ENCODE peak calls at places on chromosomes 6 and 20, in ten cellular contexts. G, O, L, I, A, X, W, F, E and P are unnamed samples. For H3K27me3, the result is how much of the 10 kb centered on the place peaks cover.

GRCh38 chr6:55913213-55914195 is 38.1 kb upstream of the BMP5 start:
- DNase-seq in I (no peak), O (peak), E (no peak), F (peak), X (peak), G (no peak), W (no peak), L (no peak), A (peak), P (no peak)

GRCh38 chr6:2447318-2447717 is 201.9 kb upstream of the GMDS start:
- DNase-seq in F (no peak), W (no peak), X (no peak), L (no peak), A (no peak), E (no peak), O (no peak), I (no peak), G (no peak), P (no peak)

GRCh38 chr20:63312268-63312667 is 19.3 kb downstream of the COL20A1 start:
- DNase-seq in L (no peak), I (no peak), X (no peak), W (no peak), F (no peak), G (no peak), E (no peak), A (no peak), O (no peak), P (no peak)

GRCh38 chr6:125252891-125253290 is 48.9 kb downstream of the HDDC2 start:
- DNase-seq in E (no peak), G (no peak), W (no peak), X (peak), O (peak), L (no peak), F (no peak), I (no peak), A (no peak), P (no peak)

GRCh38 chr6:136463796-136464542 is 86.3 kb downstream of the MAP7 start:
- DNase-seq in L (no peak), X (no peak), E (no peak), F (no peak), I (no peak), W (no peak), G (no peak), O (no peak), A (no peak), P (no peak)

GRCh38 chr20:8082999-8083398 is 49.1 kb upstream of the PLCB1 start:
- DNase-seq in F (no peak), E (no peak), I (no peak), X (no peak), O (peak), W (no peak), A (no peak), L (no peak), G (no peak), P (no peak)

GRCh38 chr6:14379568-14379967 is 262.0 kb downstream of the CD83 start:
- DNase-seq in E (no peak), O (no peak), G (no peak), A (no peak), X (no peak), W (no peak), I (no peak), F (no peak), L (no peak), P (no peak)

GRCh38 chr6:139338845-139339244 is 35.6 kb downstream of the CITED2 start:
- DNase-seq in L (no peak), F (no peak), I (no peak), W (no peak), G (no peak), X (no peak), O (peak), E (no peak), A (no peak), P (no peak)

GRCh38 chr6:113875470-113875869 is 18.3 kb downstream of the MARCKS start:
- DNase-seq in E (no peak), A (no peak), O (peak), L (no peak), I (no peak), W (no peak), X (no peak), F (no peak), G (peak), P (peak)

GRCh38 chr6:40900791-40901190 is 138.2 kb downstream of the UNC5CL start:
- DNase-seq in E (no peak), F (no peak), I (no peak), X (no peak), L (no peak), W (peak), G (no peak), A (peak), O (no peak), P (peak)

GRCh38 chr6:3202999-3203696 is 24.3 kb downstream of the TUBB2B start:
- DNase-seq in L (no peak), X (no peak), O (peak), I (no peak), A (no peak), W (no peak), G (peak), E (no peak), F (no peak), P (no peak)

GRCh38 chr6:159089443-159089842 is 44.7 kb upstream of the TAGAP start:
- DNase-seq in A (no peak), F (no peak), O (no peak), G (no peak), W (no peak), I (no peak), L (no peak), E (no peak), X (no peak), P (no peak)

GRCh38 chr6:158518196-158519127 is 41.4 kb upstream of the TMEM181 start:
- DNase-seq in F (peak), X (peak), I (peak), L (peak), E (peak), O (peak), A (peak), G (peak), W (peak), P (peak)

GRCh38 chr20:62832212-62832922 is 15.5 kb downstream of the COL9A3 start:
- DNase-seq in X (no peak), F (peak), O (no peak), L (no peak), A (no peak), G (no peak), E (peak), I (no peak), W (peak), P (no peak)

GRCh38 chr6:42928748-42929087 is 562 bp upstream of the CNPY3 start:
- DNase-seq in E (no peak), A (no peak), F (no peak), I (no peak), L (no peak), O (no peak), G (no peak), X (no peak), W (no peak), P (no peak)

GRCh38 chr20:32638848-32639247 is 34.9 kb downstream of the C20orf203 start:
- DNase-seq in A (peak), G (no peak), W (peak), E (peak), X (peak), L (no peak), O (no peak), I (no peak), F (no peak), P (peak)

GRCh38 chr20:47660983-47661711 is 124.1 kb downstream of the SULF2 start:
- DNase-seq in X (no peak), A (no peak), W (no peak), F (no peak), O (no peak), L (no peak), G (no peak), E (no peak), I (no peak), P (peak)

GRCh38 chr6:170066679-170067078 is 224.2 kb downstream of the DLL1 start:
- DNase-seq in O (no peak), G (no peak), W (no peak), E (no peak), F (no peak), X (no peak), L (peak), I (no peak), A (no peak), P (no peak)

GRCh38 chr6:136717297-136717990 is 74.8 kb downstream of the MAP3K5 start:
- DNase-seq in F (no peak), G (no peak), E (no peak), I (no peak), X (no peak), L (no peak), O (peak), A (no peak), W (no peak), P (no peak)

GRCh38 chr6:116246089-116246488 is 7.8 kb downstream of the TSPYL4 start:
- DNase-seq in G (peak), E (no peak), I (no peak), O (peak), L (no peak), F (no peak), W (no peak), A (no peak), X (no peak), P (peak)

GRCh38 chr6:14652536-14652935 is 535.0 kb downstream of the CD83 start:
- DNase-seq in G (no peak), F (no peak), L (no peak), I (no peak), O (no peak), X (no peak), E (no peak), W (no peak), A (no peak), P (no peak)

GRCh38 chr6:147507162-147508072 is 1.1 kb upstream of the SAMD5 start:
- DNase-seq in F (peak), W (peak), A (peak), L (no peak), I (no peak), X (peak), G (peak), O (no peak), E (no peak), P (peak)

DNA sequence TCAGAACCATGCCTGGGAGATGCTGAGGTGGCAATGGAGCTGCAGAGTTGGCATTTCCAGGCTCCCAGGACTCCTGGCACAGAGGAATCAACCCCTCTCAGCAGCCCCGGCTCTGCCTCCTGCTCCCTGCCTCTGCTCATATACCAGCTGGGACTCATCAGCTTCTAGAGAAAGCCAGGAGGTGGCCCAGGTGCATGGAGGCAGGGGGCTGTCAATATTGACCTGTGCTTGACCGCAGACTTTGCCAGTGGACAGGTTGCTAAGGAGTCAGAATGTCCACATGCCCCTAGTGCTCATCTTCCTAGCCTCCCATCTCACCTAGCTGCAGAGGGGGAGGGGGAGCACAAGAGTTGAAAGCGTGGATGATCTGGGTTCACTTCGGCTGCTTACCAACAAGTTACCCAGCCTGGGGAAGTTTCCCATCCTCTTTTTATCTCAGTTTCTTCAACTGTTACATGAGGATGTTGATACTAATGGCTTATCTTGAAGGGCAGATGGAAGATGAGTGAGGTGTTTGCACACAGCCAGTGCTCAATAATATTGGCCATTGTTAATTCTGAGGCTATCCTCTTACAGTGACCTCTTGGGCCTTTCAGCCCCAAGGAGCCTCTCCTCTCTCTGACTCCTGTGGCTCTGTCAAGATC is 9.2 kb upstream of the SCRT2 start:
- DNase-seq in G (no peak), I (no peak), X (no peak), W (no peak), F (no peak), A (no peak), E (no peak), L (no peak), O (no peak), P (no peak)
- H3K27me3 ChIP-seq in G (under half), I (under half), X (under half), W (under half), F (under half), A (under half), E (under half), L (under half), O (under half), P (under half)

GRCh38 chr6:156419594-156419993 is 357.6 kb upstream of the ARID1B start:
- DNase-seq in E (no peak), O (no peak), W (no peak), I (no peak), F (no peak), X (no peak), L (no peak), G (no peak), A (no peak), P (no peak)
- H3K27ac ChIP-seq in E (no peak), O (no peak), W (no peak), I (no peak), F (no peak), X (no peak), L (no peak), G (no peak), A (no peak), P (no peak)

GRCh38 chr6:46208303-46208702 is 37.5 kb upstream of the ENPP5 start:
- DNase-seq in I (no peak), O (no peak), X (no peak), G (no peak), F (no peak), A (no peak), E (no peak), L (no peak), W (no peak), P (no peak)
- H3K27me3 ChIP-seq in I (under half), O (under half), X (under half), G (under half), F (under half), A (under half), E (under half), L (under half), W (under half), P (under half)

DNA sequence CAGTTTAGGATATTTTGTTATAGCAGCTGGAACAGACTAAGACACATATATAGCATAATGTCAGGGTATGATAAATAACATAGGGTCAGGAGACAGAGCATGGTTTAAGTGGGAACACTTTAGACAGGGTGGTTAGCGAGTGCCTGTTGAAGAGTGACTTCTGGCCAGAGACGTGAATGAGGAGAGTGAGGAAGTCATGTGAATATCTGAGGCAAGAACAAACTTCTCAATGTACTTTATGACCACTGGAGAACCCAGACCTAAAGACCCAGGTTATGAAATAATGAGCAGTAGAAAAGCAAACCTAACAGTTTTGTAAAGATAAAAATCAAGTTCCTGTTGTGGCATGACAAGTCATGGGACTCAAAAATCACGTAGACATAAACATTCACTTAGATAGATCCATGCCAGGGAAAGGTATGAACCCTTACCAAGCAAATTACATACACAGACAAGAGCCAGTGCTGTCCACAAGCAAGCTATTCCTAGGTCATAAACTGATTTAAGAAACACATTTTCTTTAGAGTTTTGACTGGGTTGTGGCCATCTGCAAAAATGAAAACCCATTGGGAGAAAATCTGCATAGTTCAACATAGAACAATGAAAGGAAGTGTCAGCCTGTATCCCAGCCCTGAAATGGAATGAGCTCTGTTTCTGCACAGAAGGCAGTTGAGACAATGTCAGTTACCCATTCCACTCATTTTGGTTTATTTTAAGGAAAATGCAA is 2.2 kb upstream of the MYCT1 start:
- DNase-seq in E (no peak), L (no peak), F (no peak), O (no peak), X (no peak), W (no peak), G (no peak), I (no peak), A (no peak), P (no peak)
- H3K27ac ChIP-seq in E (no peak), L (no peak), F (no peak), O (no peak), X (no peak), W (peak), G (peak), I (no peak), A (no peak), P (no peak)

DNA sequence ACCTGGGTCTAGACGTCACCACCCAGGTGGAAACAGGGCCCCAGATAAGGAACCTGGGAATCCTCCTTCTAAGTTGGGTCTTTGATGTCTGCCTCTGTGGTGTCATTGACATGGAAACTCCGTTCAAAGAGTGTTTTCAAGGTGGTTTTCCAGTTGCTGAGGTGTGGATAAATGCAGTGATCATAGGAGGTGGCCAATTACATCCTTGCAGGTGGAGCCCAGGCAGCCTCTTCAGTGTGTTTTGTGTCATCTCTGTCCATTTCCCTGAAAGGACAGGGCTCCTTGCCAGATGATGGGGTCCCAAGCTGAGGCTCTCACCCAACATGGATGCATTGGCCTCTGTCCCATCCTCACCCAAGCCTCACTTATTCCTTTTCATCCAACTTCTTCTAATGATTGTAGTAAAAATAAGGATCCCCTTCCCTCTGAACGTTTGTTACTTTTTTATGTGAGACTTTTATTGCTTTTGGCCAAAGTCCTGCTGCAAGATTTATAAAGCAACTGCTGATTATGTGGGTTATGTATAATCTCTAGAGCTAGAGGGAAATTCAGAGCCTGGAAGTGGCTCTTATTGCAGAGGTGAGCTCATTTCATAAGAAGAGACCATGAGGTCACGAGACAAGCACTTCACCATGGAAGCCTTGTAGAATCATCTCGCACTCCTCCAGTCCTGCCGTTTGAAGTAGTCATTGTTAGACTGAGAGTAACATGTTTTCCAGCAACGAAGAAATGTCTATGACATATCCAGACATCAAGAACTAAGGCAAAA is 31.9 kb upstream of the SYNDIG1 start:
- DNase-seq in W (no peak), G (no peak), X (no peak), A (no peak), L (no peak), E (no peak), O (no peak), I (no peak), F (no peak), P (no peak)
- H3K27me3 ChIP-seq in W (under half), G (under half), X (under half), A (under half), L (under half), E (under half), O (under half), I (under half), F (under half), P (under half)

GRCh38 chr6:132812756-132813172 is 1.6 kb upstream of the RPS12 start:
- DNase-seq in F (no peak), X (peak), O (peak), E (no peak), A (no peak), L (no peak), G (no peak), I (no peak), W (no peak), P (no peak)
- H3K27ac ChIP-seq in F (peak), X (no peak), O (peak), E (peak), A (peak), L (peak), G (peak), I (peak), W (peak), P (peak)

GRCh38 chr6:166971271-166971670 is 14.9 kb upstream of the RNASET2 start:
- DNase-seq in W (no peak), A (no peak), I (no peak), E (no peak), G (no peak), X (no peak), F (no peak), L (no peak), O (no peak), P (no peak)
- H3K27me3 ChIP-seq in W (under half), A (under half), I (under half), E (under half), G (under half), X (under half), F (under half), L (under half), O (under half), P (under half)

GRCh38 chr20:23270427-23270911 is 80.1 kb upstream of the NXT1 start:
- DNase-seq in I (no peak), E (no peak), X (no peak), A (no peak), G (peak), W (no peak), F (no peak), O (peak), L (no peak), P (peak)
- H3K27ac ChIP-seq in I (no peak), E (peak), X (peak), A (no peak), G (peak), W (peak), F (no peak), O (peak), L (no peak), P (peak)

GRCh38 chr6:29500594-29500993 is 12.8 kb upstream of the MAS1L start:
- DNase-seq in I (no peak), A (no peak), X (no peak), L (no peak), F (no peak), E (no peak), G (no peak), O (no peak), W (no peak), P (no peak)
- H3K27me3 ChIP-seq in I (under half), A (under half), X (under half), L (under half), F (under half), E (under half), G (under half), O (under half), W (under half), P (under half)

GRCh38 chr6:134593024-134593423 is 275.1 kb upstream of the SGK1 start:
- DNase-seq in A (no peak), O (no peak), W (no peak), E (no peak), X (no peak), F (no peak), G (no peak), I (no peak), L (no peak), P (no peak)
- H3K27ac ChIP-seq in A (no peak), O (no peak), W (no peak), E (no peak), X (no peak), F (no peak), G (no peak), I (no peak), L (no peak), P (no peak)